ENCODE peak calls at places on chromosomes 16 and 17, in six cellular contexts. One of them, this sample, is unnamed.

GRCh38 chr16:8727084-8727590 is 52.7 kb downstream of the ABAT start:
- DNase-seq in GM12878: no peak
- DNase-seq in HepG2: no peak
- DNase-seq in K562: no peak
- DNase-seq in H1: no peak
- DNase-seq in HCT116: no peak
- DNase-seq in this sample: no peak

GRCh38 chr17:61490540-61490975 is 38.3 kb downstream of the TBX4 start:
- DNase-seq in GM12878: no peak
- DNase-seq in HepG2: no peak
- DNase-seq in K562: no peak
- DNase-seq in H1: no peak
- DNase-seq in HCT116: no peak
- DNase-seq in this sample: no peak

GRCh38 chr17:56290486-56291118 is 137.3 kb downstream of the ANKFN1 start:
- DNase-seq in GM12878: no peak
- DNase-seq in HepG2: no peak
- DNase-seq in K562: no peak
- DNase-seq in H1: no peak
- DNase-seq in HCT116: no peak
- DNase-seq in this sample: no peak

GRCh38 chr16:53518550-53519416 is 15.8 kb upstream of the AKTIP start:
- DNase-seq in GM12878: peak
- DNase-seq in HepG2: no peak
- DNase-seq in K562: no peak
- DNase-seq in H1: no peak
- DNase-seq in HCT116: no peak
- DNase-seq in this sample: no peak

GRCh38 chr16:14309001-14309886 is 238.1 kb downstream of the MRTFB start:
- DNase-seq in GM12878: no peak
- DNase-seq in HepG2: no peak
- DNase-seq in K562: no peak
- DNase-seq in H1: no peak
- DNase-seq in HCT116: no peak
- DNase-seq in this sample: no peak

GRCh38 chr16:88504489-88505404 is 51.7 kb downstream of the ZFPM1 start:
- DNase-seq in GM12878: no peak
- DNase-seq in HepG2: peak
- DNase-seq in K562: no peak
- DNase-seq in H1: no peak
- DNase-seq in HCT116: no peak
- DNase-seq in this sample: no peak

GRCh38 chr16:84286568-84287220 is 8.0 kb upstream of the WFDC1 start:
- DNase-seq in GM12878: no peak
- DNase-seq in HepG2: no peak
- DNase-seq in K562: no peak
- DNase-seq in H1: no peak
- DNase-seq in HCT116: no peak
- DNase-seq in this sample: no peak

GRCh38 chr17:57622886-57623433 is 122.1 kb downstream of the CCDC182 start:
- DNase-seq in GM12878: peak
- DNase-seq in HepG2: peak
- DNase-seq in K562: no peak
- DNase-seq in H1: no peak
- DNase-seq in HCT116: no peak
- DNase-seq in this sample: no peak

GRCh38 chr16:79845734-79846135 is 245.2 kb upstream of the MAF start:
- DNase-seq in GM12878: no peak
- DNase-seq in HepG2: no peak
- DNase-seq in K562: peak
- DNase-seq in H1: no peak
- DNase-seq in HCT116: no peak
- DNase-seq in this sample: no peak

GRCh38 chr16:88810868-88811599 is 694 bp downstream of the APRT start:
- DNase-seq in GM12878: no peak
- DNase-seq in HepG2: peak
- DNase-seq in K562: no peak
- DNase-seq in H1: no peak
- DNase-seq in HCT116: peak
- DNase-seq in this sample: no peak

GRCh38 chr17:47285003-47285402 is 31.4 kb downstream of the ITGB3 start:
- DNase-seq in GM12878: no peak
- DNase-seq in HepG2: no peak
- DNase-seq in K562: no peak
- DNase-seq in H1: no peak
- DNase-seq in HCT116: no peak
- DNase-seq in this sample: no peak

GRCh38 chr17:57324060-57324459 is 67.7 kb downstream of the MSI2 start:
- DNase-seq in GM12878: no peak
- DNase-seq in HepG2: no peak
- DNase-seq in K562: no peak
- DNase-seq in H1: no peak
- DNase-seq in HCT116: no peak
- DNase-seq in this sample: no peak

GRCh38 chr16:82653550-82654511 is 27.1 kb downstream of the CDH13 start:
- DNase-seq in GM12878: peak
- DNase-seq in HepG2: peak
- DNase-seq in K562: no peak
- DNase-seq in H1: no peak
- DNase-seq in HCT116: peak
- DNase-seq in this sample: no peak

GRCh38 chr17:4534928-4535666 is 20.1 kb downstream of the MYBBP1A start:
- DNase-seq in GM12878: no peak
- DNase-seq in HepG2: no peak
- DNase-seq in K562: no peak
- DNase-seq in H1: no peak
- DNase-seq in HCT116: no peak
- DNase-seq in this sample: no peak

GRCh38 chr16:70553175-70553574 is 29.6 kb downstream of the SF3B3 start:
- DNase-seq in GM12878: no peak
- DNase-seq in HepG2: no peak
- DNase-seq in K562: no peak
- DNase-seq in H1: no peak
- DNase-seq in HCT116: no peak
- DNase-seq in this sample: no peak

GRCh38 chr16:66695935-66696668 is 441 bp downstream of the CMTM4 start:
- DNase-seq in GM12878: no peak
- DNase-seq in HepG2: no peak
- DNase-seq in K562: peak
- DNase-seq in H1: no peak
- DNase-seq in HCT116: no peak
- DNase-seq in this sample: no peak

GRCh38 chr16:159136-159849 is 6.5 kb upstream of the HBM start:
- DNase-seq in GM12878: no peak
- DNase-seq in HepG2: no peak
- DNase-seq in K562: peak
- DNase-seq in H1: no peak
- DNase-seq in HCT116: no peak
- DNase-seq in this sample: no peak

GRCh38 chr16:48160575-48160974 is 4.8 kb upstream of the ABCC12 start:
- DNase-seq in GM12878: no peak
- DNase-seq in HepG2: no peak
- DNase-seq in K562: no peak
- DNase-seq in H1: no peak
- DNase-seq in HCT116: no peak
- DNase-seq in this sample: no peak

GRCh38 chr17:31699281-31699680 is 159.8 kb downstream of the COPRS start:
- DNase-seq in GM12878: no peak
- DNase-seq in HepG2: no peak
- DNase-seq in K562: peak
- DNase-seq in H1: no peak
- DNase-seq in HCT116: no peak
- DNase-seq in this sample: no peak

GRCh38 chr17:14712471-14713075 is 411.7 kb downstream of the HS3ST3B1 start:
- DNase-seq in GM12878: no peak
- DNase-seq in HepG2: no peak
- DNase-seq in K562: no peak
- DNase-seq in H1: no peak
- DNase-seq in HCT116: no peak
- DNase-seq in this sample: no peak

GRCh38 chr16:66588981-66589713 is 9.9 kb downstream of the CMTM2 start:
- DNase-seq in GM12878: no peak
- DNase-seq in HepG2: peak
- DNase-seq in K562: peak
- DNase-seq in H1: no peak
- DNase-seq in HCT116: no peak
- DNase-seq in this sample: peak

GRCh38 chr16:76118344-76118743 is 158.9 kb upstream of the CNTNAP4 start:
- DNase-seq in GM12878: no peak
- DNase-seq in HepG2: no peak
- DNase-seq in K562: no peak
- DNase-seq in H1: no peak
- DNase-seq in HCT116: no peak
- DNase-seq in this sample: no peak

GRCh38 chr17:61057257-61057656 is 342.4 kb upstream of the TBX2 start:
- DNase-seq in GM12878: no peak
- DNase-seq in HepG2: no peak
- DNase-seq in K562: no peak
- DNase-seq in H1: no peak
- DNase-seq in HCT116: no peak
- DNase-seq in this sample: no peak

GRCh38 chr17:69853533-69854262 is 221.3 kb upstream of the KCNJ16 start:
- DNase-seq in GM12878: no peak
- DNase-seq in HepG2: no peak
- DNase-seq in K562: no peak
- DNase-seq in H1: no peak
- DNase-seq in HCT116: no peak
- DNase-seq in this sample: no peak

GRCh38 chr16:25872369-25873070 is 180.8 kb downstream of the HS3ST4 start:
- DNase-seq in GM12878: no peak
- DNase-seq in HepG2: no peak
- DNase-seq in K562: no peak
- DNase-seq in H1: no peak
- DNase-seq in HCT116: no peak
- DNase-seq in this sample: no peak

GRCh38 chr16:17334096-17334495 is 136.7 kb downstream of the XYLT1 start:
- DNase-seq in GM12878: no peak
- DNase-seq in HepG2: no peak
- DNase-seq in K562: no peak
- DNase-seq in H1: no peak
- DNase-seq in HCT116: no peak
- DNase-seq in this sample: no peak

GRCh38 chr17:28963841-28964240 is 12.5 kb upstream of the PHF12 start:
- DNase-seq in GM12878: no peak
- DNase-seq in HepG2: no peak
- DNase-seq in K562: no peak
- DNase-seq in H1: no peak
- DNase-seq in HCT116: no peak
- DNase-seq in this sample: no peak

GRCh38 chr17:82217120-82217529 is 4.5 kb upstream of the CCDC57 start:
- DNase-seq in GM12878: no peak
- DNase-seq in HepG2: no peak
- DNase-seq in K562: no peak
- DNase-seq in H1: no peak
- DNase-seq in HCT116: no peak
- DNase-seq in this sample: no peak
- TF ChIP-seq ZNF274 in GM12878: no peak
- TF ChIP-seq ZNF274 in HepG2: no peak
- TF ChIP-seq ZNF274 in K562: no peak
- TF ChIP-seq ZNF274 in H1: no peak
- TF ChIP-seq ZNF274 in HCT116: no peak
- TF ChIP-seq ZNF274 in this sample: no peak

DNA sequence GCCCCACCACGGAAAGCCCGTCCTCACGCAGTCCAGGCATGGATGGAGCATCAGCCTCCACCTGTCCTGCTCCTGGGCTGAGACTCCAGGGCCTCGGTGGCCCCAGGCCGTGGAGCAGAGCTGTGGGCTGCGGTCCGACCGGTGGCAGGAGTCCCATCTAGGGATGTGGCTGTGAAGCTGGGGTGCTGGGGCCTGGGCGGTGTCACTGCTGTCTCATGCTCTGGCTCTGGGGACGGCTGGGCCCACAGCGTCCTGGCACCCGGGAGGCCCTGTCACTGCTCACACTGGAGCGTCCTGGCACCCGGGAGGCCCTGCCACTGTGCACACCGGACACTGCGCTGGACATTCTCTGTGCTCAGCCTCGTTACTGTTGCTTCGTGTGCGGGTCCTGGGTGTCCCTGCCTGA is 8.4 kb downstream of the BAIAP2 start:
- DNase-seq in GM12878: no peak
- DNase-seq in HepG2: no peak
- DNase-seq in K562: no peak
- DNase-seq in H1: no peak
- DNase-seq in HCT116: no peak
- DNase-seq in this sample: no peak
- H3K4me3 ChIP-seq in GM12878: no peak
- H3K4me3 ChIP-seq in HepG2: peak
- H3K4me3 ChIP-seq in K562: no peak
- H3K4me3 ChIP-seq in H1: no peak
- H3K4me3 ChIP-seq in HCT116: peak
- H3K4me3 ChIP-seq in this sample: no peak

GRCh38 chr17:80455784-80456183 is 20.6 kb downstream of the NPTX1 start:
- DNase-seq in GM12878: no peak
- DNase-seq in HepG2: peak
- DNase-seq in K562: no peak
- DNase-seq in H1: no peak
- DNase-seq in HCT116: no peak
- DNase-seq in this sample: no peak

GRCh38 chr17:80460286-80460881 is 16.0 kb downstream of the NPTX1 start:
- DNase-seq in GM12878: no peak
- DNase-seq in HepG2: no peak
- DNase-seq in K562: no peak
- DNase-seq in H1: no peak
- DNase-seq in HCT116: no peak
- DNase-seq in this sample: no peak

GRCh38 chr17:80456465-80457235 is 19.8 kb downstream of the NPTX1 start:
- DNase-seq in GM12878: no peak
- DNase-seq in HepG2: no peak
- DNase-seq in K562: peak
- DNase-seq in H1: no peak
- DNase-seq in HCT116: no peak
- DNase-seq in this sample: no peak

GRCh38 chr17:80457236-80457856 is 19.1 kb downstream of the NPTX1 start:
- DNase-seq in GM12878: no peak
- DNase-seq in HepG2: no peak
- DNase-seq in K562: peak
- DNase-seq in H1: no peak
- DNase-seq in HCT116: no peak
- DNase-seq in this sample: no peak

GRCh38 chr17:80458016-80458415 is 18.4 kb downstream of the NPTX1 start:
- DNase-seq in GM12878: no peak
- DNase-seq in HepG2: no peak
- DNase-seq in K562: no peak
- DNase-seq in H1: no peak
- DNase-seq in HCT116: no peak
- DNase-seq in this sample: no peak
- H3K9ac ChIP-seq in GM12878: no peak
- H3K9ac ChIP-seq in HepG2: no peak
- H3K9ac ChIP-seq in K562: no peak
- H3K9ac ChIP-seq in H1: no peak
- H3K9ac ChIP-seq in HCT116: no peak
- H3K9ac ChIP-seq in this sample: no peak

DNA sequence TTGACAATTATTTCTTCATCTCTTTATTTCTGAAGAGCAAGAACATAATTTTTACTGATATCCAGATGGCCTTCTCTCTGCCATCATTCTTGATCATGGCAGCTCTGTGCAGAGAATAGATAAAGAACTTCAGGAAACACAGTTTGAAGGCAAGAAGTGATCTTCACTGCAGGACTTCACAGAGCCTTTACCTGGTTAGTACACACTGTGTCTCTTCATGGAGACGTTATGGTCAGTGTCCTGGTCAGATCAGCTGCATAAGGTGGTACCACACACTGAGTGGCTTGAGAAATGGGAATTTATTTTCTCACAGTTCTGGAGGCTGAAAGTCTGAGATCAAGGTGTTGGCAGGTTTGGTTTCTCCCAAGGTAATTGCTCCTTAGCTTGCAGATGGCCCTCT is 129.5 kb downstream of the UTP18 start:
- DNase-seq in GM12878: no peak
- DNase-seq in HepG2: no peak
- DNase-seq in K562: no peak
- DNase-seq in H1: no peak
- DNase-seq in HCT116: no peak
- DNase-seq in this sample: no peak
- TF ChIP-seq ZNF274 in GM12878: no peak
- TF ChIP-seq ZNF274 in HepG2: no peak
- TF ChIP-seq ZNF274 in K562: no peak
- TF ChIP-seq ZNF274 in H1: no peak
- TF ChIP-seq ZNF274 in HCT116: no peak
- TF ChIP-seq ZNF274 in this sample: no peak